ENCODE peak calls at places on chromosomes 7 and 10, in ten cellular contexts. H, W, E, P, S, N, Z, R, U and B are unnamed samples.

GRCh38 chr10:88163572-88163971 is 300.1 kb downstream of the PTEN start:
- DNase-seq in S (no peak), N (no peak), H (no peak), Z (no peak), W (no peak), U (no peak), E (no peak), P (no peak), R (no peak), B (no peak)

GRCh38 chr10:97006364-97006763 is 174.3 kb downstream of the LCOR start:
- DNase-seq in U (no peak), E (no peak), Z (no peak), W (no peak), P (no peak), S (no peak), R (no peak), N (no peak), H (no peak), B (no peak)

GRCh38 chr10:25766687-25767221 is 167.3 kb upstream of the MYO3A start:
- DNase-seq in S (no peak), H (no peak), R (no peak), P (peak; percentile 80), W (no peak), Z (no peak), E (peak; percentile 90), N (no peak), U (no peak), B (no peak)

GRCh38 chr7:19464241-19464640 is 244.6 kb downstream of the POLR1F start:
- DNase-seq in R (no peak), N (no peak), S (no peak), H (no peak), Z (peak; percentile 6), P (no peak), E (no peak), U (no peak), W (no peak), B (no peak)

GRCh38 chr10:80408198-80409085 is at the start of gene PRXL2A:
- DNase-seq in N (no peak), H (peak; percentile 63), S (peak; percentile 89), R (no peak), E (peak; percentile 96), W (peak; percentile 90), U (peak; percentile 78), Z (peak; percentile 42), P (peak; percentile 94), B (peak; percentile 53)

GRCh38 chr10:53997953-53998352 is 803.1 kb downstream of the PCDH15 start:
- DNase-seq in R (no peak), P (no peak), N (no peak), H (no peak), E (peak; percentile 3), S (no peak), Z (no peak), U (no peak), W (no peak), B (no peak)

GRCh38 chr10:92419740-92420553 is 129.0 kb downstream of the MARCHF5 start:
- DNase-seq in R (no peak), N (no peak), P (peak; percentile 63), W (peak; percentile 57), H (peak; percentile 43), Z (peak; percentile 52), E (peak; percentile 13), U (no peak), S (no peak), B (no peak)

GRCh38 chr7:133529861-133530260 is 277.0 kb downstream of the EXOC4 start:
- DNase-seq in S (no peak), N (no peak), U (no peak), P (no peak), H (no peak), W (no peak), R (no peak), Z (no peak), E (no peak), B (no peak)

GRCh38 chr10:12056758-12057157 is 12.0 kb upstream of the DHTKD1 start:
- DNase-seq in R (no peak), N (no peak), P (no peak), Z (no peak), U (no peak), W (no peak), E (no peak), S (peak; percentile 31), H (no peak), B (no peak)

GRCh38 chr10:113666682-113667252 is 2.9 kb upstream of the NRAP start:
- DNase-seq in H (no peak), R (no peak), Z (peak; percentile 27), P (no peak), N (no peak), W (no peak), U (no peak), S (no peak), E (no peak), B (no peak)

DNA sequence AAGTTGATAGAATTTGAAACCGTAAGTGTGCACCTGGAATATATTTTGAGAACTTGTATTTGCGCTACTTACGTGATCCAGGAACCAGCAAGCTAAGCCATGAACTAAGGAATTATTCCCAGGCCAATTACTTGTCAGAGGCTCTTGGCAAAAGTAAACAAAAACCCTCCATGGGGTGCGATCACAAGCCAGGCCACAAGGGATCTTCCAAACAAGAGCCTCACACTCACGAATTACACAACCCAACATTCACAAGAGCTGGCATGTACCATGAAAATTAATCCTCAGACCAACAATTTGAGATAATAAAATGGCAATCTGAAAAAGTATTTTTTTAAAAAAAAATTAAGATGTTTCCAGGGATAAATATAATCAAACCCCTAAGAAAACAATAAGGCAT is 467.0 kb upstream of the AKR1E2 start:
- DNase-seq in E (peak; percentile 79), P (peak; percentile 21), W (no peak), N (no peak), U (no peak), H (peak; percentile 33), R (no peak), S (no peak), Z (peak; percentile 75), B (no peak)
- TF ChIP-seq CTCF in E (peak; percentile 12), P (no peak), W (no peak), N (no peak), U (no peak), H (no peak), R (no peak), S (no peak), Z (no peak), B (no peak)

GRCh38 chr10:101066146-101066889 is 4.5 kb downstream of the KAZALD1 start:
- DNase-seq in U (peak; percentile 50), Z (peak; percentile 38), E (peak; percentile 76), S (peak; percentile 87), H (peak; percentile 75), W (peak; percentile 91), R (no peak), N (peak; percentile 87), P (peak; percentile 59), B (peak; percentile 75)
- TF ChIP-seq CTCF in U (peak; percentile 24), Z (peak; percentile 66), E (peak; percentile 44), S (no peak), H (peak; percentile 44), W (peak; percentile 46), R (peak; percentile 89), N (no peak), P (no peak), B (no peak)

GRCh38 chr7:28745351-28745750 is 212.8 kb downstream of the TRIL start:
- DNase-seq in W (no peak), H (no peak), S (no peak), U (no peak), E (no peak), R (no peak), P (no peak), Z (no peak), N (no peak), B (no peak)
- TF ChIP-seq CTCF in W (no peak), H (no peak), S (no peak), U (no peak), E (no peak), R (no peak), P (no peak), Z (no peak), N (no peak), B (no peak)

GRCh38 chr7:57425969-57426628 is 23.9 kb upstream of the ZNF716 start:
- DNase-seq in E (no peak), R (no peak), N (no peak), S (no peak), Z (no peak), U (no peak), H (no peak), W (no peak), P (no peak), B (peak; percentile 39)
- TF ChIP-seq CTCF in E (no peak), R (peak; percentile 58), N (no peak), S (no peak), Z (peak; percentile 13), U (no peak), H (peak; percentile 16), W (peak; percentile 21), P (peak; percentile 42), B (peak; percentile 37)

GRCh38 chr7:90298145-90299038 is 22.7 kb downstream of the FAM237B start:
- DNase-seq in N (peak; percentile 29), P (no peak), U (no peak), S (no peak), W (no peak), Z (peak; percentile 63), H (no peak), E (peak; percentile 59), R (peak; percentile 38), B (no peak)
- TF ChIP-seq CTCF in N (peak; percentile 49), P (no peak), U (peak; percentile 29), S (peak; percentile 6), W (peak; percentile 41), Z (peak; percentile 87), H (peak; percentile 22), E (peak; percentile 74), R (peak; percentile 66), B (no peak)

GRCh38 chr7:65397730-65398142 is 24.1 kb downstream of the ZNF92 start:
- DNase-seq in E (no peak), S (no peak), Z (peak; percentile 66), N (no peak), H (no peak), U (no peak), P (no peak), W (no peak), R (no peak), B (no peak)
- TF ChIP-seq CTCF in E (no peak), S (no peak), Z (peak; percentile 22), N (no peak), H (no peak), U (no peak), P (no peak), W (no peak), R (no peak), B (no peak)